ENCODE peak calls at places on chromosomes 1 and 21, in seven cellular contexts. One of them, this sample, is unnamed. For H3K4me1, the result is how much of the 10 kb centered on the place peaks cover.

GRCh38 chr1:167043752-167044488 is 46.3 kb downstream of the GPA33 start:
- DNase-seq in upper lobe of left lung: peak
- DNase-seq in stomach: peak
- DNase-seq in SK-N-SH: peak
- DNase-seq in GM23338: peak
- DNase-seq in HCT116: no peak
- DNase-seq in sigmoid colon: peak
- DNase-seq in this sample: peak

GRCh38 chr1:26015358-26015757 is 6.2 kb upstream of the EXTL1 start:
- DNase-seq in stomach: no peak
- DNase-seq in HCT116: no peak
- DNase-seq in GM23338: no peak
- DNase-seq in sigmoid colon: no peak
- DNase-seq in upper lobe of left lung: no peak
- DNase-seq in SK-N-SH: no peak
- DNase-seq in this sample: peak

GRCh38 chr1:172449585-172450523 is 6.0 kb upstream of the PIGC start:
- DNase-seq in stomach: peak
- DNase-seq in HCT116: peak
- DNase-seq in upper lobe of left lung: no peak
- DNase-seq in sigmoid colon: peak
- DNase-seq in SK-N-SH: peak
- DNase-seq in GM23338: peak
- DNase-seq in this sample: peak

GRCh38 chr1:19067187-19067911 is 110.9 kb upstream of the IFFO2 start:
- DNase-seq in GM23338: no peak
- DNase-seq in stomach: peak
- DNase-seq in upper lobe of left lung: no peak
- DNase-seq in sigmoid colon: no peak
- DNase-seq in SK-N-SH: peak
- DNase-seq in HCT116: no peak
- DNase-seq in this sample: no peak

GRCh38 chr1:230629511-230629910 is 12.8 kb upstream of the COG2 start:
- DNase-seq in SK-N-SH: no peak
- DNase-seq in HCT116: no peak
- DNase-seq in GM23338: no peak
- DNase-seq in upper lobe of left lung: no peak
- DNase-seq in stomach: no peak
- DNase-seq in sigmoid colon: no peak
- DNase-seq in this sample: no peak

GRCh38 chr1:113976609-113977278 is 2.5 kb upstream of the OLFML3 start:
- DNase-seq in HCT116: peak
- DNase-seq in sigmoid colon: no peak
- DNase-seq in upper lobe of left lung: no peak
- DNase-seq in stomach: no peak
- DNase-seq in GM23338: peak
- DNase-seq in SK-N-SH: peak
- DNase-seq in this sample: no peak

GRCh38 chr1:170273556-170274501 is 128.1 kb downstream of the NTMT2 start:
- DNase-seq in GM23338: no peak
- DNase-seq in SK-N-SH: no peak
- DNase-seq in upper lobe of left lung: no peak
- DNase-seq in sigmoid colon: no peak
- DNase-seq in stomach: no peak
- DNase-seq in HCT116: no peak
- DNase-seq in this sample: no peak

GRCh38 chr21:44930543-44930981 is 9.3 kb upstream of the SLX9 start:
- DNase-seq in SK-N-SH: no peak
- DNase-seq in upper lobe of left lung: no peak
- DNase-seq in HCT116: no peak
- DNase-seq in stomach: no peak
- DNase-seq in sigmoid colon: no peak
- DNase-seq in GM23338: no peak
- DNase-seq in this sample: peak

GRCh38 chr1:57162607-57163235 is 196.9 kb upstream of the C8B start:
- DNase-seq in stomach: no peak
- DNase-seq in HCT116: no peak
- DNase-seq in sigmoid colon: no peak
- DNase-seq in SK-N-SH: no peak
- DNase-seq in GM23338: no peak
- DNase-seq in upper lobe of left lung: no peak
- DNase-seq in this sample: no peak

GRCh38 chr1:65059930-65060538 is 88.0 kb upstream of the AK4 start:
- DNase-seq in HCT116: peak
- DNase-seq in GM23338: peak
- DNase-seq in upper lobe of left lung: no peak
- DNase-seq in stomach: no peak
- DNase-seq in sigmoid colon: no peak
- DNase-seq in SK-N-SH: peak
- DNase-seq in this sample: no peak

GRCh38 chr1:12553963-12554362 is 64.0 kb downstream of the DHRS3 start:
- DNase-seq in HCT116: peak
- DNase-seq in sigmoid colon: peak
- DNase-seq in stomach: no peak
- DNase-seq in upper lobe of left lung: no peak
- DNase-seq in GM23338: no peak
- DNase-seq in SK-N-SH: no peak
- DNase-seq in this sample: no peak

GRCh38 chr1:150021191-150021688 is 10.7 kb upstream of the OTUD7B start:
- DNase-seq in sigmoid colon: no peak
- DNase-seq in HCT116: no peak
- DNase-seq in upper lobe of left lung: no peak
- DNase-seq in GM23338: no peak
- DNase-seq in stomach: peak
- DNase-seq in SK-N-SH: no peak
- DNase-seq in this sample: no peak

GRCh38 chr1:22341791-22342605 is 109.7 kb upstream of the ZBTB40 start:
- DNase-seq in HCT116: no peak
- DNase-seq in GM23338: no peak
- DNase-seq in sigmoid colon: no peak
- DNase-seq in SK-N-SH: peak
- DNase-seq in stomach: no peak
- DNase-seq in upper lobe of left lung: peak
- DNase-seq in this sample: peak

GRCh38 chr21:42384999-42385398 is 10.9 kb downstream of the TMPRSS3 start:
- DNase-seq in GM23338: no peak
- DNase-seq in SK-N-SH: no peak
- DNase-seq in sigmoid colon: no peak
- DNase-seq in upper lobe of left lung: no peak
- DNase-seq in HCT116: no peak
- DNase-seq in stomach: no peak
- DNase-seq in this sample: no peak

GRCh38 chr1:83619497-83619896 is 379.4 kb downstream of the TTLL7 start:
- DNase-seq in GM23338: no peak
- DNase-seq in stomach: no peak
- DNase-seq in SK-N-SH: no peak
- DNase-seq in sigmoid colon: no peak
- DNase-seq in HCT116: no peak
- DNase-seq in upper lobe of left lung: no peak
- DNase-seq in this sample: no peak

GRCh38 chr1:232766224-232766890 is 38.9 kb upstream of the MAP10 start:
- DNase-seq in sigmoid colon: no peak
- DNase-seq in upper lobe of left lung: no peak
- DNase-seq in SK-N-SH: no peak
- DNase-seq in HCT116: no peak
- DNase-seq in GM23338: peak
- DNase-seq in stomach: no peak
- DNase-seq in this sample: no peak

GRCh38 chr21:14452842-14453241 is 69.9 kb upstream of the HSPA13 start:
- DNase-seq in HCT116: no peak
- DNase-seq in sigmoid colon: no peak
- DNase-seq in upper lobe of left lung: no peak
- DNase-seq in GM23338: no peak
- DNase-seq in SK-N-SH: no peak
- DNase-seq in stomach: no peak
- DNase-seq in this sample: no peak

GRCh38 chr1:56584910-56585528 is 5.7 kb upstream of the PLPP3 start:
- DNase-seq in upper lobe of left lung: no peak
- DNase-seq in HCT116: peak
- DNase-seq in sigmoid colon: no peak
- DNase-seq in SK-N-SH: peak
- DNase-seq in GM23338: peak
- DNase-seq in stomach: no peak
- DNase-seq in this sample: no peak

GRCh38 chr1:224070521-224070920 is 43.4 kb upstream of the FBXO28 start:
- DNase-seq in GM23338: no peak
- DNase-seq in SK-N-SH: no peak
- DNase-seq in upper lobe of left lung: no peak
- DNase-seq in HCT116: no peak
- DNase-seq in stomach: no peak
- DNase-seq in sigmoid colon: no peak
- DNase-seq in this sample: no peak
- TF ChIP-seq POLR2AphosphoS5 in GM23338: no peak
- TF ChIP-seq POLR2AphosphoS5 in SK-N-SH: no peak
- TF ChIP-seq POLR2AphosphoS5 in upper lobe of left lung: no peak
- TF ChIP-seq POLR2AphosphoS5 in HCT116: no peak
- TF ChIP-seq POLR2AphosphoS5 in stomach: no peak
- TF ChIP-seq POLR2AphosphoS5 in sigmoid colon: no peak
- TF ChIP-seq POLR2AphosphoS5 in this sample: no peak

GRCh38 chr1:240099329-240099728 is 7.6 kb downstream of the FMN2 start:
- DNase-seq in sigmoid colon: no peak
- DNase-seq in HCT116: no peak
- DNase-seq in SK-N-SH: no peak
- DNase-seq in GM23338: no peak
- DNase-seq in upper lobe of left lung: no peak
- DNase-seq in stomach: no peak
- DNase-seq in this sample: no peak
- H3K4me3 ChIP-seq in sigmoid colon: no peak
- H3K4me3 ChIP-seq in HCT116: no peak
- H3K4me3 ChIP-seq in SK-N-SH: peak
- H3K4me3 ChIP-seq in GM23338: no peak
- H3K4me3 ChIP-seq in upper lobe of left lung: no peak
- H3K4me3 ChIP-seq in stomach: no peak
- H3K4me3 ChIP-seq in this sample: no peak

GRCh38 chr1:198681247-198681646 is 42.4 kb downstream of the PTPRC start:
- DNase-seq in upper lobe of left lung: no peak
- DNase-seq in HCT116: no peak
- DNase-seq in GM23338: no peak
- DNase-seq in sigmoid colon: no peak
- DNase-seq in SK-N-SH: no peak
- DNase-seq in stomach: no peak
- DNase-seq in this sample: no peak
- H3K4me1 ChIP-seq in upper lobe of left lung: under half
- H3K4me1 ChIP-seq in HCT116: under half
- H3K4me1 ChIP-seq in GM23338: under half
- H3K4me1 ChIP-seq in sigmoid colon: under half
- H3K4me1 ChIP-seq in SK-N-SH: under half
- H3K4me1 ChIP-seq in stomach: under half
- H3K4me1 ChIP-seq in this sample: half or more

DNA sequence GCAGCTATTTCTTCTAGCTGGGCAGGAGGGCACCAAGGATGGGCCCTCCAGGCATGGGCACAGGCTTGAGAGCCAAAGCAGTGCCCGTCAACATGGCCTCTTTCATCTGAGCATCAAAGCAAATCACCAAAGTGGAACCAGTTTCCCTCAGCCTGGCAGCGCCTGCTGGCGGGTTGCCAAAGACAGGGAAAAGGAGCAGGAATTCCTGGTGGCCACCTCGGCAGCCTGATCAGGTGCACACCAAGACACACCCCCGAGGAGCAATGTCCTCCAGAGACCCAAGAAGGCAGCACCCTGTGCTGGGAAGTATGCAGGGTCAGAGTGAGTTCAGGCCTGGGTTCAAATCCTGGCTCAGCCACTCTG is 1.2 kb downstream of the MATN1 start:
- DNase-seq in stomach: peak
- DNase-seq in HCT116: no peak
- DNase-seq in sigmoid colon: no peak
- DNase-seq in GM23338: no peak
- DNase-seq in upper lobe of left lung: no peak
- DNase-seq in SK-N-SH: no peak
- DNase-seq in this sample: no peak
- TF ChIP-seq POLR2AphosphoS5 in stomach: no peak
- TF ChIP-seq POLR2AphosphoS5 in HCT116: no peak
- TF ChIP-seq POLR2AphosphoS5 in sigmoid colon: no peak
- TF ChIP-seq POLR2AphosphoS5 in GM23338: no peak
- TF ChIP-seq POLR2AphosphoS5 in upper lobe of left lung: no peak
- TF ChIP-seq POLR2AphosphoS5 in SK-N-SH: no peak
- TF ChIP-seq POLR2AphosphoS5 in this sample: no peak